ENCODE peak calls at places on chromosomes 16 and 17, in six cellular contexts. One of them, this sample, is unnamed.

GRCh38 chr17:1967092-1967662 is 58.0 kb downstream of the RTN4RL1 start:
- DNase-seq in H9: peak
- DNase-seq in H1: no peak
- DNase-seq in mesendoderm: peak
- DNase-seq in neuronal stem cell: no peak
- DNase-seq in IMR-90: no peak
- DNase-seq in this sample: no peak

GRCh38 chr16:55030944-55031343 is 100.3 kb downstream of the IRX5 start:
- DNase-seq in mesendoderm: peak
- DNase-seq in H1: no peak
- DNase-seq in IMR-90: no peak
- DNase-seq in H9: no peak
- DNase-seq in neuronal stem cell: no peak
- DNase-seq in this sample: no peak

GRCh38 chr17:48711128-48711527 is 11.2 kb downstream of the PRAC1 start:
- DNase-seq in mesendoderm: no peak
- DNase-seq in neuronal stem cell: no peak
- DNase-seq in IMR-90: no peak
- DNase-seq in H1: no peak
- DNase-seq in H9: no peak
- DNase-seq in this sample: no peak

GRCh38 chr16:8859913-8860881 is 8.6 kb downstream of the CARHSP1 start:
- DNase-seq in H9: no peak
- DNase-seq in mesendoderm: no peak
- DNase-seq in IMR-90: peak
- DNase-seq in H1: no peak
- DNase-seq in neuronal stem cell: no peak
- DNase-seq in this sample: peak

GRCh38 chr17:57653279-57653678 is 91.8 kb downstream of the CCDC182 start:
- DNase-seq in neuronal stem cell: no peak
- DNase-seq in H1: no peak
- DNase-seq in mesendoderm: no peak
- DNase-seq in H9: no peak
- DNase-seq in IMR-90: no peak
- DNase-seq in this sample: no peak

GRCh38 chr16:4968879-4969278 is 10.7 kb downstream of the SEC14L5 start:
- DNase-seq in H9: no peak
- DNase-seq in mesendoderm: peak
- DNase-seq in H1: no peak
- DNase-seq in neuronal stem cell: no peak
- DNase-seq in IMR-90: no peak
- DNase-seq in this sample: no peak

GRCh38 chr17:64256913-64257807 is 5.9 kb downstream of the TEX2 start:
- DNase-seq in neuronal stem cell: no peak
- DNase-seq in IMR-90: peak
- DNase-seq in H1: no peak
- DNase-seq in H9: no peak
- DNase-seq in mesendoderm: no peak
- DNase-seq in this sample: peak

GRCh38 chr17:7060165-7060890 is 16.4 kb upstream of the SLC16A11 start:
- DNase-seq in H9: no peak
- DNase-seq in neuronal stem cell: no peak
- DNase-seq in mesendoderm: no peak
- DNase-seq in H1: no peak
- DNase-seq in IMR-90: peak
- DNase-seq in this sample: peak

GRCh38 chr17:76935331-76935730 is 67.1 kb downstream of the MGAT5B start:
- DNase-seq in H9: no peak
- DNase-seq in mesendoderm: no peak
- DNase-seq in IMR-90: peak
- DNase-seq in neuronal stem cell: no peak
- DNase-seq in H1: no peak
- DNase-seq in this sample: peak

GRCh38 chr16:1537763-1538289 is 4.4 kb downstream of the TMEM204 start:
- DNase-seq in IMR-90: no peak
- DNase-seq in mesendoderm: no peak
- DNase-seq in neuronal stem cell: no peak
- DNase-seq in H9: no peak
- DNase-seq in H1: no peak
- DNase-seq in this sample: no peak

GRCh38 chr17:15516150-15516549 is 47.1 kb downstream of the TVP23C start:
- DNase-seq in H9: no peak
- DNase-seq in IMR-90: peak
- DNase-seq in neuronal stem cell: no peak
- DNase-seq in H1: no peak
- DNase-seq in mesendoderm: no peak
- DNase-seq in this sample: peak

GRCh38 chr16:84672276-84673202 is 24.2 kb downstream of the KLHL36 start:
- DNase-seq in IMR-90: peak
- DNase-seq in mesendoderm: peak
- DNase-seq in neuronal stem cell: peak
- DNase-seq in H9: peak
- DNase-seq in H1: peak
- DNase-seq in this sample: peak

GRCh38 chr16:50252082-50252611 is 14.2 kb upstream of the ADCY7 start:
- DNase-seq in H1: no peak
- DNase-seq in IMR-90: no peak
- DNase-seq in neuronal stem cell: no peak
- DNase-seq in mesendoderm: no peak
- DNase-seq in H9: no peak
- DNase-seq in this sample: no peak
- H3K23ac ChIP-seq in H1: no peak
- H3K23ac ChIP-seq in IMR-90: no peak
- H3K23ac ChIP-seq in neuronal stem cell: peak
- H3K23ac ChIP-seq in mesendoderm: no peak
- H3K23ac ChIP-seq in H9: no peak
- H3K23ac ChIP-seq in this sample: no peak

GRCh38 chr17:35499548-35499947 is 37.9 kb downstream of the SLFN12L start:
- DNase-seq in neuronal stem cell: no peak
- DNase-seq in H1: no peak
- DNase-seq in IMR-90: no peak
- DNase-seq in H9: no peak
- DNase-seq in mesendoderm: no peak
- DNase-seq in this sample: no peak

GRCh38 chr17:35498429-35499178 is 38.9 kb downstream of the SLFN12L start:
- DNase-seq in mesendoderm: no peak
- DNase-seq in H9: no peak
- DNase-seq in H1: no peak
- DNase-seq in IMR-90: no peak
- DNase-seq in neuronal stem cell: no peak
- DNase-seq in this sample: no peak

GRCh38 chr17:35493040-35493439 is 44.4 kb downstream of the SLFN12L start:
- DNase-seq in H9: no peak
- DNase-seq in neuronal stem cell: no peak
- DNase-seq in H1: no peak
- DNase-seq in IMR-90: no peak
- DNase-seq in mesendoderm: no peak
- DNase-seq in this sample: no peak

GRCh38 chr17:35491417-35491816 is 42.9 kb upstream of the SLFN13 start:
- DNase-seq in IMR-90: no peak
- DNase-seq in neuronal stem cell: no peak
- DNase-seq in mesendoderm: no peak
- DNase-seq in H9: no peak
- DNase-seq in H1: no peak
- DNase-seq in this sample: no peak

DNA sequence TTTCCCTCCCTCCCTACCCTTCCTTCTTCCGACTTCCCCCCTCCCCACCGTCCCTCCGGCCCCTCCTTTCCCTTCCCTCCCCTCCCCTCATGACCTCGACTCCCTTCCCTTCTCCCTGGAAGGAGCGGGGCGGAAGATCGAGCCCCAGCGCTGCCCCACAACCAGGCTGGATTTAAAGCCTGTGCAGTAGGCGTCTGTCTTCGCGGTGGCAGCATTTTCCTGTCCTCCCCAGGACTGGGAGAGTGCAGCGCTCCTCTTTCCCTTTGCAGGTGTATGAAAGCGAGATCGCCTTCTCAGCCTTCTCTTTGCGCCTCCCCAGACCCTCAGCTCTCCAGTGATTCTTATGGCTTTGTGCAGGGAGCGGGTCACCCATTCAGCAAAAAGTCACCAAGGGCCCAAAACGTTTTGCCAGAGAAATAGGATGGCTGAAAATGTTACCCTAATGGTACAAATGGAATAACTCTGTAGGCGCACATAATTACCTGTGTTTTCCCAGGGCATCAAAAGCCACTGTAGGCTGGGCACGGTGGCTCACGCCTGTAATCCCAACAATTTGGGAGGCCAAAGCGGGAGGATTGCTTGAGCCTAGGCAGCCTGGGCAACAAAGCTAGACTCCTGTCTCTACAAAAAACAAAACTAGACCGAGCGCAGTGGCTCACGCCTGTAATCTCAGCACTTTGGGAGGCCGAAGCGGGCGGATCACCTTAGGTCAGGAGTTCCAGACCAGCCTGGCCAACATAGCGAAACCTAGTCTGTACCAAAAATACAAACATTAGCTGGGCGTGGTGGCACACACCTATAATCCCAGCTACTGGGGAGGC is 40.8 kb downstream of the SLFN12L start:
- DNase-seq in IMR-90: no peak
- DNase-seq in H1: no peak
- DNase-seq in neuronal stem cell: no peak
- DNase-seq in H9: peak
- DNase-seq in mesendoderm: peak
- DNase-seq in this sample: no peak
- H2BK15ac ChIP-seq in IMR-90: no peak
- H2BK15ac ChIP-seq in H1: no peak
- H2BK15ac ChIP-seq in neuronal stem cell: no peak
- H2BK15ac ChIP-seq in H9: no peak
- H2BK15ac ChIP-seq in mesendoderm: no peak
- H2BK15ac ChIP-seq in this sample: no peak

GRCh38 chr17:75361996-75362395 is 43.5 kb downstream of the GRB2 start:
- DNase-seq in neuronal stem cell: no peak
- DNase-seq in H1: no peak
- DNase-seq in mesendoderm: no peak
- DNase-seq in IMR-90: no peak
- DNase-seq in H9: no peak
- DNase-seq in this sample: no peak
- H3K9ac ChIP-seq in neuronal stem cell: no peak
- H3K9ac ChIP-seq in H1: no peak
- H3K9ac ChIP-seq in mesendoderm: no peak
- H3K9ac ChIP-seq in IMR-90: no peak
- H3K9ac ChIP-seq in H9: no peak
- H3K9ac ChIP-seq in this sample: no peak

GRCh38 chr16:88380619-88381018 is 2.1 kb upstream of the ZNF469 start:
- DNase-seq in H9: no peak
- DNase-seq in mesendoderm: no peak
- DNase-seq in IMR-90: no peak
- DNase-seq in neuronal stem cell: no peak
- DNase-seq in H1: no peak
- DNase-seq in this sample: no peak
- H3K23ac ChIP-seq in H9: no peak
- H3K23ac ChIP-seq in mesendoderm: peak
- H3K23ac ChIP-seq in IMR-90: peak
- H3K23ac ChIP-seq in neuronal stem cell: peak
- H3K23ac ChIP-seq in H1: peak
- H3K23ac ChIP-seq in this sample: no peak

GRCh38 chr17:60819447-60820130 is 141.9 kb downstream of the BCAS3 start:
- DNase-seq in H1: no peak
- DNase-seq in IMR-90: no peak
- DNase-seq in H9: no peak
- DNase-seq in mesendoderm: peak
- DNase-seq in neuronal stem cell: no peak
- DNase-seq in this sample: no peak

GRCh38 chr17:60817187-60817586 is 139.5 kb downstream of the BCAS3 start:
- DNase-seq in IMR-90: peak
- DNase-seq in mesendoderm: no peak
- DNase-seq in neuronal stem cell: no peak
- DNase-seq in H1: no peak
- DNase-seq in H9: no peak
- DNase-seq in this sample: peak
- H2BK15ac ChIP-seq in IMR-90: no peak
- H2BK15ac ChIP-seq in mesendoderm: no peak
- H2BK15ac ChIP-seq in neuronal stem cell: no peak
- H2BK15ac ChIP-seq in H1: no peak
- H2BK15ac ChIP-seq in H9: no peak
- H2BK15ac ChIP-seq in this sample: no peak

GRCh38 chr17:8628172-8628571 is 2.4 kb downstream of the MYH10 start:
- DNase-seq in mesendoderm: no peak
- DNase-seq in neuronal stem cell: no peak
- DNase-seq in IMR-90: no peak
- DNase-seq in H1: no peak
- DNase-seq in H9: no peak
- DNase-seq in this sample: no peak

GRCh38 chr17:8630227-8630801 is at the start of gene MYH10:
- DNase-seq in neuronal stem cell: no peak
- DNase-seq in H1: no peak
- DNase-seq in mesendoderm: no peak
- DNase-seq in IMR-90: no peak
- DNase-seq in H9: no peak
- DNase-seq in this sample: no peak

GRCh38 chr17:8630802-8631553 is 453 bp upstream of the MYH10 start:
- DNase-seq in H1: peak
- DNase-seq in H9: peak
- DNase-seq in IMR-90: peak
- DNase-seq in neuronal stem cell: peak
- DNase-seq in mesendoderm: peak
- DNase-seq in this sample: peak

GRCh38 chr17:8629371-8630226 is 926 bp downstream of the MYH10 start:
- DNase-seq in IMR-90: no peak
- DNase-seq in mesendoderm: peak
- DNase-seq in neuronal stem cell: no peak
- DNase-seq in H1: no peak
- DNase-seq in H9: peak
- DNase-seq in this sample: peak

DNA sequence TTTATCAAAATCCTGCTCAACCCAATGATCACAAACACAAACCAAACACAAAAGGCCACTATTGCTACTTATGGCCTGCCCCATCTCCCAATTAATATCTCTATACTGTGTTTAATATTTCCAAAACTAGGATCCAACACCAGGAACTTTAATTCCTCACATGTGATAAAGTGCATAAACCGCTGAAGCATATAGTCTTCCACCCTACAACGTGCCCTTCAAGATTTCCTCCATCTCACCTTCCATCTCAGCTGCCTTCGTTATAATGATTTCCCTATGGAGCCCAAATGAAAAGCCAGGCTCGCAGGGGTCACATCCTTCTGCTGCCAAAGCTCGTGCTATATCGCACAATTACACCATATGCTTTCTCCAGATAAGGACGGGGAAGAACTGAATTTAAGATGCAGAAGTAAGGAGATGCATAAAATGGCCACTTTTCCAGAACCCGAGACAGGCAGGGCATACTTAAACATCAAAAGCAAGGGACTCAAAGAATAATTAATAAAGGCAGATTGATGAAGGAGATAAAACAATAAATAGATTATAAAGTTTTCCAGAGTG is 1.8 kb downstream of the MYH10 start:
- DNase-seq in IMR-90: no peak
- DNase-seq in H9: no peak
- DNase-seq in mesendoderm: peak
- DNase-seq in neuronal stem cell: no peak
- DNase-seq in H1: no peak
- DNase-seq in this sample: no peak
- H3K9ac ChIP-seq in IMR-90: peak
- H3K9ac ChIP-seq in H9: peak
- H3K9ac ChIP-seq in mesendoderm: peak
- H3K9ac ChIP-seq in neuronal stem cell: no peak
- H3K9ac ChIP-seq in H1: peak
- H3K9ac ChIP-seq in this sample: peak

GRCh38 chr16:87186876-87187533 is 130.2 kb downstream of the C16orf95 start:
- DNase-seq in neuronal stem cell: no peak
- DNase-seq in H1: no peak
- DNase-seq in H9: no peak
- DNase-seq in IMR-90: no peak
- DNase-seq in mesendoderm: no peak
- DNase-seq in this sample: no peak
- H3K23ac ChIP-seq in neuronal stem cell: peak
- H3K23ac ChIP-seq in H1: no peak
- H3K23ac ChIP-seq in H9: no peak
- H3K23ac ChIP-seq in IMR-90: no peak
- H3K23ac ChIP-seq in mesendoderm: no peak
- H3K23ac ChIP-seq in this sample: no peak

This sample was measured in mesenchymal stem cell.